ENCODE peak calls at places on chromosomes 2 and 18, in four cellular contexts. D, L, G and U are unnamed samples.

GRCh38 chr2:172588931-172589330 is 33.0 kb downstream of the PDK1 start:
- DNase-seq in D (no peak), L (no peak), G (no peak), U (no peak)

GRCh38 chr2:75751360-75751759 is 40.6 kb upstream of the GCFC2 start:
- DNase-seq in D (peak), L (no peak), G (no peak), U (no peak)

GRCh38 chr18:44637210-44638051 is 43.3 kb upstream of the SETBP1 start:
- DNase-seq in D (no peak), L (no peak), G (no peak), U (no peak)

GRCh38 chr2:109287413-109287812 is 158.4 kb downstream of the SH3RF3 start:
- DNase-seq in D (no peak), L (no peak), G (no peak), U (no peak)

GRCh38 chr2:29212009-29212408 is 96.8 kb downstream of the CLIP4 start:
- DNase-seq in D (no peak), L (no peak), G (peak), U (peak)

GRCh38 chr2:205405194-205405593 is 277.1 kb upstream of the NRP2 start:
- DNase-seq in D (no peak), L (no peak), G (no peak), U (no peak)

GRCh38 chr2:227870710-227871374 is 589 bp upstream of the DAW1 start:
- DNase-seq in D (no peak), L (no peak), G (no peak), U (no peak)

GRCh38 chr2:24543252-24543651 is 52.2 kb downstream of the NCOA1 start:
- DNase-seq in D (no peak), L (no peak), G (no peak), U (no peak)

GRCh38 chr2:158015428-158016076 is 86.1 kb upstream of the UPP2 start:
- DNase-seq in D (no peak), L (no peak), G (no peak), U (no peak)

GRCh38 chr2:40213071-40213470 is 238.8 kb downstream of the SLC8A1 start:
- DNase-seq in D (no peak), L (no peak), G (no peak), U (no peak)

GRCh38 chr2:102674836-102675235 is 55.5 kb downstream of the SLC9A2 start:
- DNase-seq in D (no peak), L (peak), G (no peak), U (no peak)

GRCh38 chr18:78979682-78980278 is at the start of gene SALL3:
- DNase-seq in D (no peak), L (no peak), G (no peak), U (no peak)

GRCh38 chr2:169609264-169609663 is 25.1 kb downstream of the PPIG start:
- DNase-seq in D (no peak), L (no peak), G (no peak), U (no peak)

GRCh38 chr2:85754313-85755095 is 713 bp downstream of the ATOH8 start:
- DNase-seq in D (no peak), L (no peak), G (peak), U (peak)

GRCh38 chr2:217316743-217317142 is 456.9 kb upstream of the TNP1 start:
- DNase-seq in D (peak), L (no peak), G (no peak), U (no peak)

GRCh38 chr2:23706613-23707078 is 220.3 kb downstream of the ATAD2B start:
- DNase-seq in D (no peak), L (peak), G (no peak), U (no peak)

GRCh38 chr18:79508565-79509535 is 113.1 kb downstream of the NFATC1 start:
- DNase-seq in D (no peak), L (no peak), G (no peak), U (no peak)

GRCh38 chr2:171855401-171855800 is 38.6 kb downstream of the SLC25A12 start:
- DNase-seq in D (no peak), L (no peak), G (no peak), U (no peak)

GRCh38 chr18:62060820-62061219 is 126.0 kb downstream of the PIGN start:
- DNase-seq in D (no peak), L (no peak), G (no peak), U (no peak)

GRCh38 chr2:149200109-149200520 is 130.3 kb upstream of the LYPD6 start:
- DNase-seq in D (no peak), L (no peak), G (no peak), U (no peak)

GRCh38 chr18:34929336-34929780 is 111.9 kb upstream of the MAPRE2 start:
- DNase-seq in D (no peak), L (no peak), G (peak), U (no peak)

GRCh38 chr18:22550366-22550765 is 132.7 kb upstream of the CTAGE1 start:
- DNase-seq in D (no peak), L (no peak), G (no peak), U (no peak)

GRCh38 chr2:234932591-234933168 is 19.1 kb upstream of the SH3BP4 start:
- DNase-seq in D (no peak), L (no peak), G (no peak), U (no peak)

GRCh38 chr2:234935311-234935710 is 16.5 kb upstream of the SH3BP4 start:
- DNase-seq in D (no peak), L (no peak), G (no peak), U (no peak)

GRCh38 chr2:234930397-234930796 is 21.4 kb upstream of the SH3BP4 start:
- DNase-seq in D (no peak), L (no peak), G (no peak), U (no peak)

GRCh38 chr2:234929002-234929401 is 22.8 kb upstream of the SH3BP4 start:
- DNase-seq in D (no peak), L (no peak), G (no peak), U (no peak)

GRCh38 chr2:234931369-234931768 is 20.4 kb upstream of the SH3BP4 start:
- DNase-seq in D (no peak), L (no peak), G (no peak), U (no peak)
- TF ChIP-seq RFX5 in D (no peak), L (no peak), G (no peak), U (no peak)

DNA sequence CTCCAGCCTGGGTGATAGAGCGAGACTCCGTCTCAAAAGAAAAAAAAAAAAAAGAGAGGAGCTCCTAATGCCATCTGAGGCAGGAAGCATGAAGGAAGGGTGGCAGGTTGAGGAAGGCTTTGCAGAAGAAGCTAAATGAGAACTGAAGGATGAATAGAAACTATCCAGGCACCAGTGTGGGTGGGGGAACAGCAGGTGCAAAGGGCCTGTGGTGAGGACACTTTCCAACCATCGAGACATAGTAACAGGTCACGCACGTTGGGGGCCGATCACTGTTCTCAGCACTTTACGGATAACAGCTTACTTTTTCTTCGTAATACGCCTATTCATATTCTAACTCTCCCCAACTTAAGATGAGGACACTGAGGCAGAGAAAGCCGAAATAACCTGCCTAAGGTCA is 58.4 kb downstream of the NGEF start:
- DNase-seq in D (no peak), L (no peak), G (no peak), U (no peak)
- TF ChIP-seq SP1 in D (no peak), L (no peak), G (no peak), U (no peak)

DNA sequence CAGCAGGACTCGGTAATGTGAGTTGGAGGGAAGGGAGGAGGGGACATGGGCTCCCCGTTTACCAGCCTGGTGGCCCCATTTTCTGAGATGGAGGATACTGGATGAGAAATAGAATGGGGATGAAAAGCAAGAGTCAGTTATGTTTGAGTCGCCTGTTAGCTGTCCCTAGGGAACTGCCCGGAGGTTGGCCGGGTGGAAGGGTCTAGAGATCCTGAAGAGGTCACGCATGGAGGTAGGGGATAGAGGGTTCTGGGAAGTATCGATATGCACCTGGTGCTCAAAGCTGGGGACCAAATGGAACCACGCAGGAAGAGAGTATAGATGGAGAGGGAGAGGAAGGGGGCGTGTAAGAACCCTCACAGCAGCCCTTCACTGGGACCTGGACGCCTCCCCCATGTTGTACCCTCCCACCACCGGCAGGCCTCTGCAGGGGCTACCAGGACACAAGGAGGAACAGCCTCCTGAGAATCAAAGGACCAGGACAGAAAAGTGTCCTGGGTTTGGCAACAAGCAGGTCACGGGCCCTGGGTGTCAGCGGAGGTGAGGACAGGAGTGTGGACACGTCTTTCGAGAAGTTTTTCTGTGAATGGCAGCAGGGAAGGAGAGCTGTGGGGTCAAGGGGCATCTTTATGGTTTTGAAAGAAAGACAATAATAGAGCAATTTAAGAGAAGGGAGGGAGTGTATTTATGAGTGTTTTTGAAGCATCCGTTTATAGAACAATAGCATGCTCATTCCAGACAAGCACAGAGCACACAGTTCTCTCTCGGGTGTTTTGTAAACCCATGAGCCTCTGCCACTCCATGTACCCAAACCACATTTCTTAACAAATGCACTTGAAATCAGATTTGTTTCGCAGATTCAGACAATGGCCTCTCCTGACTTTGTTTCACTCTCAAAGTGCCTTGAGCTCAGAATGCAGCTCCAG is 132.2 kb downstream of the SMAD7 start:
- DNase-seq in D (no peak), L (no peak), G (no peak), U (no peak)
- TF ChIP-seq RFX5 in D (no peak), L (no peak), G (no peak), U (no peak)

GRCh38 chr2:234669001-234669400 is 172.1 kb upstream of the ARL4C start:
- DNase-seq in D (no peak), L (no peak), G (no peak), U (no peak)

GRCh38 chr2:234670804-234671203 is 173.9 kb upstream of the ARL4C start:
- DNase-seq in D (no peak), L (no peak), G (no peak), U (no peak)

GRCh38 chr2:234671231-234671630 is 174.3 kb upstream of the ARL4C start:
- DNase-seq in D (no peak), L (no peak), G (no peak), U (no peak)

GRCh38 chr2:234669611-234670010 is 172.7 kb upstream of the ARL4C start:
- DNase-seq in D (no peak), L (no peak), G (no peak), U (no peak)

GRCh38 chr2:234670052-234670451 is 173.2 kb upstream of the ARL4C start:
- DNase-seq in D (no peak), L (no peak), G (no peak), U (no peak)
- TF ChIP-seq SP1 in D (no peak), L (no peak), G (no peak), U (no peak)

DNA sequence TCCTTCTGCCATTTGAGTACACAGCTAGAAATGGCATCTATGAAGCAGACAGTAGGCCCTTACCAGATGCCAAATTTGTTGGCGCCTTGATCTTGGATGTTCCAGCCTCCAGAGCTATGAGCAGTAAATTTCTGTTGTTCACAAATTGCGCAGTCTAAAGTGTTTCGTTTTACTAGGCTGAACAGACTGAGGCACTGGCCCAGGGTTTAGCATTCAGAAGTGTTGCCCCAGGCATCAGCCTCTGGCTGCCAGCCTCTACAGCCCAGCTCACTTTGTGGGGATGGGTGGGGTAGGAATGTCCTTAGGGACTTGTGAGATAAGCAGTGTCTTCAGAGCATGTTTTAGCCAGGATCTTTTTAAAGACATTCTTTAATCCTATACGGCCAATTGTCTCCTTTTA is 51.5 kb upstream of the MGAT5 start:
- DNase-seq in D (no peak), L (no peak), G (no peak), U (no peak)
- TF ChIP-seq RFX5 in D (no peak), L (no peak), G (no peak), U (no peak)

GRCh38 chr2:38551171-38551570 is 51.6 kb downstream of the HNRNPLL start:
- DNase-seq in D (no peak), L (no peak), G (no peak), U (no peak)
- TF ChIP-seq SP1 in D (no peak), L (no peak), G (no peak), U (no peak)

GRCh38 chr2:105600037-105600442 is 144.7 kb upstream of the NCK2 start:
- DNase-seq in D (no peak), L (no peak), G (no peak), U (no peak)

GRCh38 chr2:105598404-105598803 is 146.3 kb upstream of the NCK2 start:
- DNase-seq in D (no peak), L (no peak), G (no peak), U (no peak)

GRCh38 chr2:105598853-105599252 is 145.9 kb upstream of the NCK2 start:
- DNase-seq in D (no peak), L (no peak), G (no peak), U (no peak)

GRCh38 chr2:105600602-105600948 is 144.1 kb upstream of the NCK2 start:
- DNase-seq in D (no peak), L (peak), G (no peak), U (no peak)

GRCh38 chr2:105600949-105601708 is 143.6 kb upstream of the NCK2 start:
- DNase-seq in D (no peak), L (peak), G (no peak), U (no peak)
- TF ChIP-seq RFX5 in D (no peak), L (no peak), G (no peak), U (no peak)

GRCh38 chr2:100818606-100819364 is 1.2 kb upstream of the NPAS2 start:
- DNase-seq in D (no peak), L (no peak), G (peak), U (peak)
- TF ChIP-seq SP1 in D (no peak), L (no peak), G (no peak), U (no peak)

GRCh38 chr2:10208736-10209135 is 86.2 kb downstream of the RRM2 start:
- DNase-seq in D (no peak), L (no peak), G (no peak), U (no peak)
- TF ChIP-seq RFX5 in D (no peak), L (no peak), G (no peak), U (no peak)